ENCODE peak calls at places on chromosomes 16 and 17, in four cellular contexts. I is A549, U is HepG2, Z is K562. R is an unnamed sample.
A peak's percentile ranks its signal among the peaks of the same experiment; 100 is the strongest.

GRCh38 chr17:30336369-30337171 is 2.7 kb upstream of the TMIGD1 start:
- DNase-seq in I (peak; percentile 88), U (peak; percentile 95), Z (peak; percentile 61), R (peak; percentile 59)

GRCh38 chr16:85819245-85819644 is 19.8 kb downstream of the COX4I1 start:
- DNase-seq in I (peak; percentile 86), U (peak; percentile 73), Z (peak; percentile 83), R (peak; percentile 71)

GRCh38 chr17:67365762-67366192 is 600 bp downstream of the PSMD12 start:
- DNase-seq in I (peak; percentile 41), U (peak; percentile 61), Z (no peak), R (peak; percentile 78)

GRCh38 chr16:67936124-67936875 is at the start of gene PSMB10:
- DNase-seq in I (no peak), U (peak; percentile 51), Z (peak; percentile 62), R (peak; percentile 72)

GRCh38 chr16:53913920-53914319 is 210.0 kb downstream of the FTO start:
- DNase-seq in I (no peak), U (no peak), Z (no peak), R (no peak)

GRCh38 chr16:3645504-3646347 is 8.8 kb upstream of the DNASE1 start:
- DNase-seq in I (no peak), U (no peak), Z (peak; percentile 20), R (peak; percentile 73)

GRCh38 chr16:87765473-87765775 is 362 bp downstream of the KLHDC4 start:
- DNase-seq in I (no peak), U (no peak), Z (peak; percentile 50), R (peak; percentile 7)

GRCh38 chr16:53309457-53309856 is 124.8 kb upstream of the RBL2 start:
- DNase-seq in I (no peak), U (no peak), Z (no peak), R (no peak)

GRCh38 chr16:87492721-87493554 is at the start of gene ZCCHC14:
- DNase-seq in I (peak; percentile 98), U (peak; percentile 97), Z (peak; percentile 99), R (peak; percentile 98)

GRCh38 chr16:51159864-51160263 is 8.8 kb upstream of the SALL1 start:
- DNase-seq in I (no peak), U (no peak), Z (no peak), R (no peak)

GRCh38 chr17:4980644-4981216 is 6.7 kb downstream of the CAMTA2 start:
- DNase-seq in I (peak; percentile 65), U (peak; percentile 54), Z (peak; percentile 60), R (peak; percentile 46)

GRCh38 chr17:43667506-43668438 is 6.0 kb upstream of the MEOX1 start:
- DNase-seq in I (no peak), U (peak; percentile 89), Z (no peak), R (peak; percentile 81)

GRCh38 chr16:677306-678190 is 2.1 kb downstream of the RHBDL1 start:
- DNase-seq in I (no peak), U (no peak), Z (no peak), R (no peak)

GRCh38 chr17:22507823-22508222 is 815.5 kb downstream of the KCNJ18 start:
- DNase-seq in I (peak; percentile 41), U (peak; percentile 15), Z (peak; percentile 8), R (no peak)

GRCh38 chr17:45019177-45019711 is 32.2 kb downstream of the DCAKD start:
- DNase-seq in I (peak; percentile 45), U (no peak), Z (peak; percentile 80), R (peak; percentile 34)

GRCh38 chr16:12627394-12627793 is 176.3 kb downstream of the CPPED1 start:
- DNase-seq in I (no peak), U (no peak), Z (no peak), R (no peak)

GRCh38 chr16:13148836-13149235 is 247.4 kb downstream of the SHISA9 start:
- DNase-seq in I (peak; percentile 2), U (no peak), Z (no peak), R (no peak)

GRCh38 chr16:89047331-89048086 is 46.1 kb upstream of the ACSF3 start:
- DNase-seq in I (no peak), U (no peak), Z (no peak), R (no peak)

GRCh38 chr16:83579027-83579426 is 228.8 kb upstream of the HSBP1 start:
- DNase-seq in I (no peak), U (no peak), Z (no peak), R (no peak)

GRCh38 chr17:78374631-78375274 is 3.7 kb upstream of the PGS1 start:
- DNase-seq in I (no peak), U (no peak), Z (no peak), R (peak; percentile 90)

GRCh38 chr16:85449195-85449884 is 163.8 kb upstream of the GSE1 start:
- DNase-seq in I (no peak), U (peak; percentile 61), Z (no peak), R (no peak)

GRCh38 chr17:1485748-1486376 is 6.6 kb downstream of the MYO1C start:
- DNase-seq in I (peak; percentile 74), U (no peak), Z (peak; percentile 64), R (peak; percentile 60)

GRCh38 chr16:86010680-86011141 is 111.7 kb downstream of the IRF8 start:
- DNase-seq in I (no peak), U (no peak), Z (no peak), R (no peak)

GRCh38 chr17:54172654-54173316 is 350.1 kb downstream of the KIF2B start:
- DNase-seq in I (peak; percentile 41), U (peak; percentile 18), Z (no peak), R (no peak)

GRCh38 chr17:13940858-13941665 is 128.2 kb upstream of the COX10 start:
- DNase-seq in I (peak; percentile 78), U (no peak), Z (no peak), R (peak; percentile 32)

GRCh38 chr17:28474035-28474640 is 694 bp downstream of the SLC13A2 start:
- DNase-seq in I (no peak), U (no peak), Z (no peak), R (no peak)

GRCh38 chr16:46765050-46765449 is 16.9 kb upstream of the MYLK3 start:
- DNase-seq in I (no peak), U (no peak), Z (no peak), R (peak; percentile 76)

GRCh38 chr17:43803758-43804157 is 23.5 kb downstream of the CFAP97D1 start:
- DNase-seq in I (no peak), U (peak; percentile 24), Z (no peak), R (peak; percentile 14)

GRCh38 chr16:2752035-2752849 is at the start of gene SRRM2:
- DNase-seq in I (peak; percentile 98), U (peak; percentile 90), Z (peak; percentile 93), R (peak; percentile 95)

GRCh38 chr17:49519781-49520180 is 24.7 kb downstream of the NGFR start:
- DNase-seq in I (no peak), U (no peak), Z (no peak), R (no peak)

GRCh38 chr16:87464691-87465300 is 28.0 kb downstream of the ZCCHC14 start:
- DNase-seq in I (no peak), U (no peak), Z (peak; percentile 69), R (peak; percentile 96)

GRCh38 chr17:53626286-53626685 is 196.4 kb upstream of the KIF2B start:
- DNase-seq in I (peak; percentile 24), U (no peak), Z (peak; percentile 41), R (peak; percentile 67)

GRCh38 chr16:78576941-78577340 is 477.5 kb downstream of the WWOX start:
- DNase-seq in I (peak; percentile 4), U (no peak), Z (no peak), R (no peak)

GRCh38 chr16:13552062-13552959 is 367.6 kb upstream of the ERCC4 start:
- DNase-seq in I (no peak), U (no peak), Z (no peak), R (no peak)

GRCh38 chr17:8300629-8301242 is 5.5 kb upstream of the SLC25A35 start:
- DNase-seq in I (peak; percentile 87), U (peak; percentile 65), Z (peak; percentile 67), R (peak; percentile 64)

GRCh38 chr17:78820841-78821240 is 19.8 kb downstream of the USP36 start:
- DNase-seq in I (no peak), U (no peak), Z (no peak), R (no peak)

GRCh38 chr17:32627233-32628008 is 140.6 kb downstream of the CDK5R1 start:
- DNase-seq in I (no peak), U (no peak), Z (no peak), R (no peak)
- TF ChIP-seq RFX5 in I (no peak), U (no peak), Z (no peak), R (no peak)

GRCh38 chr16:19168173-19169080 is at the start of gene SYT17:
- DNase-seq in I (peak; percentile 38), U (no peak), Z (no peak), R (no peak)
- TF ChIP-seq RFX5 in I (no peak), U (no peak), Z (no peak), R (no peak)

GRCh38 chr17:76086384-76086783 is 7.4 kb downstream of the ZACN start:
- DNase-seq in I (no peak), U (no peak), Z (no peak), R (no peak)
- TF ChIP-seq RFX5 in I (no peak), U (no peak), Z (no peak), R (no peak)

GRCh38 chr17:15651583-15652110 is 32.1 kb upstream of the FBXW10B start:
- DNase-seq in I (peak; percentile 99), U (peak; percentile 48), Z (peak; percentile 78), R (peak; percentile 99)

GRCh38 chr17:15657868-15658775 is 26.0 kb downstream of the TRIM16 start:
- DNase-seq in I (no peak), U (no peak), Z (no peak), R (no peak)

GRCh38 chr17:15652960-15653359 is 31.2 kb downstream of the TRIM16 start:
- DNase-seq in I (no peak), U (no peak), Z (no peak), R (no peak)

GRCh38 chr17:15651001-15651582 is 31.6 kb upstream of the FBXW10B start:
- DNase-seq in I (peak; percentile 59), U (no peak), Z (no peak), R (no peak)

GRCh38 chr17:15655162-15655561 is 28.9 kb downstream of the TRIM16 start:
- DNase-seq in I (no peak), U (no peak), Z (no peak), R (no peak)
- TF ChIP-seq RFX5 in I (no peak), U (no peak), Z (no peak), R (no peak)